ENCODE peak calls at places on chromosomes 1 and 21, in five cellular contexts. One of them, this sample, is unnamed.

GRCh38 chr1:30749691-30750583 is 7.6 kb downstream of the LAPTM5 start:
- DNase-seq in A549: no peak
- DNase-seq in GM12878: no peak
- DNase-seq in K562: no peak
- DNase-seq in HepG2: no peak
- DNase-seq in this sample: no peak

GRCh38 chr1:170032531-170033295 is 41.8 kb downstream of the KIFAP3 start:
- DNase-seq in A549: no peak
- DNase-seq in GM12878: no peak
- DNase-seq in K562: no peak
- DNase-seq in HepG2: no peak
- DNase-seq in this sample: no peak

GRCh38 chr1:69055223-69055622 is 512.5 kb upstream of the LRRC7 start:
- DNase-seq in A549: peak; percentile 3
- DNase-seq in GM12878: no peak
- DNase-seq in K562: no peak
- DNase-seq in HepG2: no peak
- DNase-seq in this sample: no peak

GRCh38 chr1:23646086-23646485 is 45.5 kb upstream of the RPL11 start:
- DNase-seq in A549: no peak
- DNase-seq in GM12878: no peak
- DNase-seq in K562: no peak
- DNase-seq in HepG2: no peak
- DNase-seq in this sample: no peak

GRCh38 chr1:44941424-44942324 is 44.7 kb downstream of the EIF2B3 start:
- DNase-seq in A549: no peak
- DNase-seq in GM12878: no peak
- DNase-seq in K562: no peak
- DNase-seq in HepG2: no peak
- DNase-seq in this sample: no peak

GRCh38 chr1:202834771-202835547 is 24.2 kb downstream of the PCAT6 start:
- DNase-seq in A549: no peak
- DNase-seq in GM12878: no peak
- DNase-seq in K562: no peak
- DNase-seq in HepG2: no peak
- DNase-seq in this sample: no peak

GRCh38 chr1:3501856-3502665 is 47.6 kb downstream of the ARHGEF16 start:
- DNase-seq in A549: peak; percentile 51
- DNase-seq in GM12878: no peak
- DNase-seq in K562: peak; percentile 72
- DNase-seq in HepG2: peak; percentile 33
- DNase-seq in this sample: peak; percentile 88

GRCh38 chr21:41663805-41664788 is 102.8 kb downstream of the RIPK4 start:
- DNase-seq in A549: peak; percentile 65
- DNase-seq in GM12878: peak; percentile 26
- DNase-seq in K562: no peak
- DNase-seq in HepG2: peak; percentile 80
- DNase-seq in this sample: no peak

GRCh38 chr1:183995322-183996035 is 42.0 kb downstream of the COLGALT2 start:
- DNase-seq in A549: no peak
- DNase-seq in GM12878: no peak
- DNase-seq in K562: no peak
- DNase-seq in HepG2: no peak
- DNase-seq in this sample: peak; percentile 75

GRCh38 chr1:43952731-43953350 is 6.1 kb downstream of the IPO13 start:
- DNase-seq in A549: no peak
- DNase-seq in GM12878: no peak
- DNase-seq in K562: peak; percentile 32
- DNase-seq in HepG2: no peak
- DNase-seq in this sample: peak; percentile 94

GRCh38 chr1:43861337-43861736 is 72.3 kb upstream of the ARTN start:
- DNase-seq in A549: no peak
- DNase-seq in GM12878: no peak
- DNase-seq in K562: no peak
- DNase-seq in HepG2: no peak
- DNase-seq in this sample: no peak

GRCh38 chr1:229229137-229229720 is 41.7 kb upstream of the RAB4A start:
- DNase-seq in A549: peak; percentile 71
- DNase-seq in GM12878: no peak
- DNase-seq in K562: no peak
- DNase-seq in HepG2: no peak
- DNase-seq in this sample: peak; percentile 87

GRCh38 chr1:113538225-113538624 is 147.9 kb downstream of the MAGI3 start:
- DNase-seq in A549: no peak
- DNase-seq in GM12878: no peak
- DNase-seq in K562: no peak
- DNase-seq in HepG2: no peak
- DNase-seq in this sample: no peak

GRCh38 chr1:42931911-42932422 is 26.7 kb downstream of the SLC2A1 start:
- DNase-seq in A549: peak; percentile 42
- DNase-seq in GM12878: peak; percentile 88
- DNase-seq in K562: peak; percentile 51
- DNase-seq in HepG2: no peak
- DNase-seq in this sample: peak; percentile 30

GRCh38 chr1:230868736-230869385 is 540 bp upstream of the C1orf198 start:
- DNase-seq in A549: peak; percentile 65
- DNase-seq in GM12878: no peak
- DNase-seq in K562: no peak
- DNase-seq in HepG2: peak; percentile 41
- DNase-seq in this sample: peak; percentile 84

GRCh38 chr1:168234846-168235547 is 9.2 kb downstream of the SFT2D2 start:
- DNase-seq in A549: peak; percentile 65
- DNase-seq in GM12878: no peak
- DNase-seq in K562: peak; percentile 70
- DNase-seq in HepG2: peak; percentile 56
- DNase-seq in this sample: peak; percentile 86

GRCh38 chr1:43298055-43298454 is 2.7 kb upstream of the TIE1 start:
- DNase-seq in A549: no peak
- DNase-seq in GM12878: no peak
- DNase-seq in K562: no peak
- DNase-seq in HepG2: no peak
- DNase-seq in this sample: no peak

GRCh38 chr1:35575401-35575958 is 2.4 kb downstream of the TFAP2E start:
- DNase-seq in A549: no peak
- DNase-seq in GM12878: no peak
- DNase-seq in K562: no peak
- DNase-seq in HepG2: peak; percentile 85
- DNase-seq in this sample: no peak

GRCh38 chr1:35574655-35575400 is 1.7 kb downstream of the TFAP2E start:
- DNase-seq in A549: no peak
- DNase-seq in GM12878: no peak
- DNase-seq in K562: no peak
- DNase-seq in HepG2: no peak
- DNase-seq in this sample: peak; percentile 55

GRCh38 chr1:35577071-35577998 is 4.2 kb downstream of the TFAP2E start:
- DNase-seq in A549: no peak
- DNase-seq in GM12878: peak; percentile 40
- DNase-seq in K562: no peak
- DNase-seq in HepG2: no peak
- DNase-seq in this sample: peak; percentile 79

GRCh38 chr1:35573776-35574654 is 901 bp downstream of the TFAP2E start:
- DNase-seq in A549: no peak
- DNase-seq in GM12878: no peak
- DNase-seq in K562: no peak
- DNase-seq in HepG2: no peak
- DNase-seq in this sample: peak; percentile 63

GRCh38 chr1:35576061-35576765 is 3.1 kb downstream of the TFAP2E start:
- DNase-seq in A549: no peak
- DNase-seq in GM12878: no peak
- DNase-seq in K562: no peak
- DNase-seq in HepG2: no peak
- DNase-seq in this sample: peak; percentile 47
- TF ChIP-seq JUNB in A549: no peak
- TF ChIP-seq JUNB in GM12878: no peak
- TF ChIP-seq JUNB in K562: no peak
- TF ChIP-seq JUNB in HepG2: no peak
- TF ChIP-seq JUNB in this sample: no peak

GRCh38 chr1:244552336-244552735 is 91.3 kb downstream of the CATSPERE start:
- DNase-seq in A549: peak; percentile 39
- DNase-seq in GM12878: no peak
- DNase-seq in K562: no peak
- DNase-seq in HepG2: peak; percentile 47
- DNase-seq in this sample: no peak

GRCh38 chr1:244545511-244545910 is 84.4 kb downstream of the CATSPERE start:
- DNase-seq in A549: no peak
- DNase-seq in GM12878: no peak
- DNase-seq in K562: no peak
- DNase-seq in HepG2: no peak
- DNase-seq in this sample: no peak

DNA sequence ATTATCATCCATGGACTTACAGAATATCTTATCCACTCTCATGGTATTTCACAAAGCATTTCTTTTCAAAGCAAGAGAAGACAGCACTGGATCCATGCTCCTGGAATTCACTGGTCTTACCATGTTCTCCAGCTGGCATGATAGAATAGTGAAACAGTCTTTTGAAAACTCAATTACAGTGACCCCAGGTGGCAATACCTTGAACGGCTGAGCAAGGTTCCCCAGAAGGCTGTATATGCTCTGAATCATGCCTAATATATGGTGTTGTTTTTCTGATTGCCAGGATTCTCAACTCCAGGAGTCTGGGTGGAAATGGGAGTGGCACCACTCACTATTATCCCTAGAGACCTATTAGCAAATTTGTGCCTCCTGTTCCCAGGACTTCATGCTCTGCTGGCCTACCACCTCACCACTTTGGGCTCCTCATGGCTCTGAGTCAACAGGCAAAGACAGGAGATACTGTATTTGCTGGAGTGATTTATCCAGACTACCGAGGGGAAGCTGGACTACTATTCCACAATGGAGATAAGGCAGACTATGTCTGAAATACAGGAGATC is 87.6 kb downstream of the CATSPERE start:
- DNase-seq in A549: no peak
- DNase-seq in GM12878: no peak
- DNase-seq in K562: no peak
- DNase-seq in HepG2: no peak
- DNase-seq in this sample: peak; percentile 23
- TF ChIP-seq REST in A549: no peak
- TF ChIP-seq REST in GM12878: no peak
- TF ChIP-seq REST in K562: no peak
- TF ChIP-seq REST in HepG2: no peak
- TF ChIP-seq REST in this sample: no peak

GRCh38 chr1:92537333-92537884 is 50.7 kb upstream of the GFI1 start:
- DNase-seq in A549: no peak
- DNase-seq in GM12878: no peak
- DNase-seq in K562: no peak
- DNase-seq in HepG2: no peak
- DNase-seq in this sample: no peak

GRCh38 chr1:92538413-92539061 is 51.8 kb upstream of the GFI1 start:
- DNase-seq in A549: no peak
- DNase-seq in GM12878: peak; percentile 51
- DNase-seq in K562: no peak
- DNase-seq in HepG2: no peak
- DNase-seq in this sample: no peak

GRCh38 chr1:92538048-92538412 is 51.3 kb upstream of the GFI1 start:
- DNase-seq in A549: no peak
- DNase-seq in GM12878: peak; percentile 71
- DNase-seq in K562: no peak
- DNase-seq in HepG2: no peak
- DNase-seq in this sample: no peak

DNA sequence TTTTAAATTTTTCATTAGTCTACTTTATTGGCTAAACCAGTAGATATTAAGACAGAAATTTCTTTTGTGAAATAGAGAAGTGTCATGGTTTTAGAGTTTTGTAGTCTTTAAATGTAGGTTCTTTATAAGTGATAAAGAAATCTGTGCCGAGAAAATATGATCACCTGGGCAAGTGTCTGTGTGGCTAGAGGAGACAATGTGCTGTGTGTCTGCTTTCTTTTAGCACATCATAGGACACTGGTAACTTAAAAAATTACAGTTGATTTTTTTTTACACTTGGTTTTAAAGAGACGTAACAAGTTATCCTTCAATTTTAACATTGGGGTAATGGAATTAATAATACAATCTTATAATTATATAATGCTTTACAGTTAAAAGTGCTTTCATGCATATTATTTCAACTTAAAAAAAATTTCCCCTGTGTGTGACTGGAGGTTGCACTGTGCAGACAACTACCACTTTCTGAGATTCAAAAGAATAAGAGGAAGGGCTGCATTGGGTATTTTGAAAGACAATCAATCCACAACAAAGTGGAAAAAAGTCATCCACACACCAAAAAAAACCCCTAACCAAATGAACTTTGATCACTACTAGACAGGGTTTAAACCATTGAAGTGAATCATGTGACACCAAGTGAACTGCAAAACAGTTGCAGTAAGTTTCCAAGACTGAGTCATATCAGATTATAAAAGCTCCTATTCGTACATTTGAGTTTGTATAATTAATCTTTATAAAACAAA is 50.0 kb upstream of the GFI1 start:
- DNase-seq in A549: no peak
- DNase-seq in GM12878: peak; percentile 82
- DNase-seq in K562: no peak
- DNase-seq in HepG2: peak; percentile 94
- DNase-seq in this sample: no peak
- TF ChIP-seq JUNB in A549: no peak
- TF ChIP-seq JUNB in GM12878: peak; percentile 70
- TF ChIP-seq JUNB in K562: no peak
- TF ChIP-seq JUNB in HepG2: no peak
- TF ChIP-seq JUNB in this sample: no peak

DNA sequence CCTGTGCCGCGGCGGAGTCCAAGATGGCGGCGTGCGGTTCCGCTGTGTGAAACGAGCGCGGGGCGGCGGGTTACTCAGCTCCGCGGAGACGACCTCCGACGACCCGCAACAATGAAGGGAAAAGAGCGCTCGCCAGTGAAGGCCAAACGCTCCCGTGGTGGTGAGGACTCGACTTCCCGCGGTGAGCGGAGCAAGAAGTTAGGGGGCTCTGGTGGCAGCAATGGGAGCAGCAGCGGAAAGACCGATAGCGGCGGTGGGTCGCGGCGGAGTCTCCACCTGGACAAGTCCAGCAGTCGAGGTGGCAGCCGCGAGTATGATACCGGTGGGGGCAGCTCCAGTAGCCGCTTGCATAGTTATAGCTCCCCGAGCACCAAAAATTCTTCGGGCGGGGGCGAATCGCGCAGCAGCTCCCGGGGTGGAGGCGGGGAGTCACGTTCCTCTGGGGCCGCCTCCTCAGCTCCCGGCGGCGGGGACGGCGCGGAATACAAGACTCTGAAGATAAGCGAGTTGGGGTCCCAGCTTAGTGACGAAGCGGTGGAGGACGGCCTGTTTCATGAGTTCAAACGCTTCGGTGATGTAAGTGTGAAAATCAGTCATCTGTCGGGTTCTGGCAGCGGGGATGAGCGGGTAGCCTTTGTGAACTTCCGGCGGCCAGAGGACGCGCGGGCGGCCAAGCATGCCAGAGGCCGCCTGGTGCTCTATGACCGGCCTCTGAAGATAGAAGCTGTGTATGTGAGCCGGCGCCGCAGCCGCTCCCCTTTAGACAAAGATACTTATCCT is 440 bp downstream of the RBM15 start:
- DNase-seq in A549: peak; percentile 30
- DNase-seq in GM12878: no peak
- DNase-seq in K562: peak; percentile 72
- DNase-seq in HepG2: peak; percentile 53
- DNase-seq in this sample: peak; percentile 76
- TF ChIP-seq REST in A549: no peak
- TF ChIP-seq REST in GM12878: no peak
- TF ChIP-seq REST in K562: peak; percentile 64
- TF ChIP-seq REST in HepG2: no peak
- TF ChIP-seq REST in this sample: no peak

GRCh38 chr1:5765997-5766913 is 226.0 kb downstream of the NPHP4 start:
- DNase-seq in A549: no peak
- DNase-seq in GM12878: no peak
- DNase-seq in K562: no peak
- DNase-seq in HepG2: no peak
- DNase-seq in this sample: no peak
- TF ChIP-seq JUNB in A549: no peak
- TF ChIP-seq JUNB in GM12878: no peak
- TF ChIP-seq JUNB in K562: no peak
- TF ChIP-seq JUNB in HepG2: no peak
- TF ChIP-seq JUNB in this sample: no peak